ENCODE peak calls at places on chromosomes 2 and 18, in seven cellular contexts. One of them, this sample, is unnamed.

GRCh38 chr2:45993476-45993991 is 303.7 kb upstream of the EPAS1 start:
- DNase-seq in A172: peak
- DNase-seq in glomerular endothelial cell: peak
- DNase-seq in NCI-H1048: no peak
- DNase-seq in ACHN: peak
- DNase-seq in suprapubic skin: no peak
- DNase-seq in NCI-H1105: peak
- DNase-seq in this sample: peak

GRCh38 chr2:11411768-11412448 is 54.1 kb downstream of the E2F6 start:
- DNase-seq in glomerular endothelial cell: no peak
- DNase-seq in NCI-H1048: no peak
- DNase-seq in NCI-H1105: peak
- DNase-seq in A172: peak
- DNase-seq in ACHN: peak
- DNase-seq in suprapubic skin: no peak
- DNase-seq in this sample: peak

GRCh38 chr2:20235655-20236302 is 10.8 kb upstream of the SDC1 start:
- DNase-seq in NCI-H1105: no peak
- DNase-seq in A172: peak
- DNase-seq in ACHN: no peak
- DNase-seq in suprapubic skin: peak
- DNase-seq in NCI-H1048: no peak
- DNase-seq in glomerular endothelial cell: no peak
- DNase-seq in this sample: no peak

GRCh38 chr2:229740279-229740678 is 25.9 kb upstream of the DNER start:
- DNase-seq in NCI-H1048: no peak
- DNase-seq in suprapubic skin: no peak
- DNase-seq in glomerular endothelial cell: no peak
- DNase-seq in ACHN: no peak
- DNase-seq in A172: no peak
- DNase-seq in NCI-H1105: no peak
- DNase-seq in this sample: no peak

GRCh38 chr2:224347181-224348051 is 54.5 kb downstream of the FAM124B start:
- DNase-seq in NCI-H1048: no peak
- DNase-seq in ACHN: no peak
- DNase-seq in glomerular endothelial cell: no peak
- DNase-seq in suprapubic skin: no peak
- DNase-seq in NCI-H1105: no peak
- DNase-seq in A172: peak
- DNase-seq in this sample: no peak

GRCh38 chr2:110748489-110748867 is 16.1 kb downstream of the ACOXL start:
- DNase-seq in suprapubic skin: no peak
- DNase-seq in ACHN: no peak
- DNase-seq in NCI-H1105: peak
- DNase-seq in glomerular endothelial cell: no peak
- DNase-seq in NCI-H1048: no peak
- DNase-seq in A172: peak
- DNase-seq in this sample: peak

GRCh38 chr2:74099271-74099670 is 48.4 kb downstream of the BOLA3 start:
- DNase-seq in A172: no peak
- DNase-seq in NCI-H1105: no peak
- DNase-seq in suprapubic skin: no peak
- DNase-seq in NCI-H1048: no peak
- DNase-seq in ACHN: no peak
- DNase-seq in glomerular endothelial cell: no peak
- DNase-seq in this sample: no peak

GRCh38 chr18:79511271-79511670 is 115.5 kb downstream of the NFATC1 start:
- DNase-seq in NCI-H1048: no peak
- DNase-seq in ACHN: no peak
- DNase-seq in NCI-H1105: no peak
- DNase-seq in A172: no peak
- DNase-seq in glomerular endothelial cell: no peak
- DNase-seq in suprapubic skin: peak
- DNase-seq in this sample: no peak

GRCh38 chr18:56627991-56628390 is 10.4 kb downstream of the TXNL1 start:
- DNase-seq in glomerular endothelial cell: no peak
- DNase-seq in ACHN: no peak
- DNase-seq in suprapubic skin: no peak
- DNase-seq in NCI-H1105: no peak
- DNase-seq in A172: no peak
- DNase-seq in NCI-H1048: no peak
- DNase-seq in this sample: no peak

GRCh38 chr2:216606551-216607527 is 26.4 kb upstream of the IGFBP2 start:
- DNase-seq in A172: no peak
- DNase-seq in NCI-H1105: peak
- DNase-seq in suprapubic skin: no peak
- DNase-seq in NCI-H1048: no peak
- DNase-seq in ACHN: no peak
- DNase-seq in glomerular endothelial cell: no peak
- DNase-seq in this sample: peak

This sample was measured in SHP77.